ENCODE peak calls at places on chromosomes 16 and 17, in ten cellular contexts. J is dermis blood vessel endothelial cell, K is cardiac muscle cell, F is NCI-H524, B is ecto neural progenitor cell, M is GDM1, V is T-helper 9 cell, Y is stomach, S is amniotic stem cell, Z is neuronal stem cell. C is an unnamed sample.

GRCh38 chr16:31460582-31461002 is 1.3 kb downstream of the ARMC5 start:
- DNase-seq in J (peak; percentile 78), K (peak; percentile 66), F (no peak), B (no peak), M (no peak), V (no peak), Y (no peak), S (peak; percentile 60), Z (no peak), C (no peak)

GRCh38 chr16:11536104-11536866 is 50.4 kb downstream of the LITAF start:
- DNase-seq in J (no peak), K (no peak), F (no peak), B (no peak), M (no peak), V (no peak), Y (no peak), S (no peak), Z (no peak), C (no peak)

GRCh38 chr17:79948406-79948917 is 87.2 kb downstream of the TBC1D16 start:
- DNase-seq in J (no peak), K (no peak), F (no peak), B (peak; percentile 43), M (no peak), V (no peak), Y (no peak), S (no peak), Z (no peak), C (no peak)

GRCh38 chr17:18999911-19000310 is 4.7 kb downstream of the FAM83G start:
- DNase-seq in J (no peak), K (no peak), F (no peak), B (no peak), M (no peak), V (no peak), Y (no peak), S (no peak), Z (no peak), C (no peak)

GRCh38 chr17:81322271-81323082 is 27.4 kb upstream of the SLC38A10 start:
- DNase-seq in J (peak; percentile 43), K (no peak), F (no peak), B (no peak), M (no peak), V (peak; percentile 38), Y (no peak), S (no peak), Z (no peak), C (no peak)

GRCh38 chr16:47506800-47507199 is 45.7 kb downstream of the PHKB start:
- DNase-seq in J (no peak), K (no peak), F (no peak), B (no peak), M (no peak), V (no peak), Y (no peak), S (no peak), Z (no peak), C (no peak)

GRCh38 chr16:57623251-57624043 is 5.0 kb upstream of the ADGRG1 start:
- DNase-seq in J (no peak), K (peak; percentile 96), F (no peak), B (no peak), M (no peak), V (no peak), Y (peak; percentile 78), S (no peak), Z (no peak), C (no peak)

GRCh38 chr16:79429276-79430128 is 171.0 kb downstream of the MAF start:
- DNase-seq in J (no peak), K (no peak), F (no peak), B (no peak), M (no peak), V (no peak), Y (no peak), S (no peak), Z (no peak), C (no peak)

GRCh38 chr17:57697891-57698708 is 47.0 kb downstream of the CCDC182 start:
- DNase-seq in J (no peak), K (no peak), F (no peak), B (no peak), M (no peak), V (no peak), Y (no peak), S (no peak), Z (no peak), C (no peak)

GRCh38 chr17:13209091-13209490 is 191.3 kb upstream of the ELAC2 start:
- DNase-seq in J (no peak), K (peak; percentile 55), F (no peak), B (no peak), M (no peak), V (no peak), Y (no peak), S (no peak), Z (no peak), C (no peak)

GRCh38 chr17:15908378-15908777 is 36.6 kb upstream of the ADORA2B start:
- DNase-seq in J (no peak), K (no peak), F (no peak), B (no peak), M (no peak), V (no peak), Y (no peak), S (no peak), Z (no peak), C (no peak)

GRCh38 chr16:70437582-70438324 is 1.1 kb downstream of the ST3GAL2 start:
- DNase-seq in J (peak; percentile 49), K (peak; percentile 71), F (peak; percentile 57), B (no peak), M (no peak), V (no peak), Y (no peak), S (no peak), Z (no peak), C (no peak)

GRCh38 chr17:7884581-7885356 is 3.8 kb upstream of the CHD3 start:
- DNase-seq in J (peak; percentile 9), K (peak; percentile 21), F (no peak), B (no peak), M (peak; percentile 47), V (peak; percentile 41), Y (peak; percentile 28), S (no peak), Z (no peak), C (peak; percentile 71)

GRCh38 chr17:31517524-31517923 is 126.0 kb downstream of the RAB11FIP4 start:
- DNase-seq in J (peak; percentile 10), K (no peak), F (peak; percentile 49), B (no peak), M (no peak), V (no peak), Y (no peak), S (no peak), Z (no peak), C (no peak)

GRCh38 chr17:59154335-59154720 is 658 bp downstream of the SKA2 start:
- DNase-seq in J (peak; percentile 66), K (peak; percentile 62), F (peak; percentile 71), B (peak; percentile 80), M (peak; percentile 58), V (peak; percentile 5), Y (peak; percentile 37), S (no peak), Z (peak; percentile 48), C (peak; percentile 16)

GRCh38 chr17:18954321-18954720 is 2.4 kb downstream of the SLC5A10 start:
- DNase-seq in J (no peak), K (no peak), F (no peak), B (no peak), M (no peak), V (no peak), Y (no peak), S (no peak), Z (no peak), C (no peak)

GRCh38 chr17:65609749-65610148 is 48.3 kb upstream of the AXIN2 start:
- DNase-seq in J (no peak), K (peak; percentile 91), F (no peak), B (no peak), M (no peak), V (no peak), Y (no peak), S (no peak), Z (no peak), C (no peak)

GRCh38 chr17:66415366-66416206 is 113.2 kb downstream of the PRKCA start:
- DNase-seq in J (no peak), K (no peak), F (peak; percentile 75), B (no peak), M (no peak), V (no peak), Y (peak; percentile 30), S (no peak), Z (no peak), C (no peak)

GRCh38 chr16:81263470-81264200 is 25.1 kb downstream of the BCO1 start:
- DNase-seq in J (peak; percentile 29), K (peak; percentile 78), F (no peak), B (no peak), M (no peak), V (no peak), Y (no peak), S (no peak), Z (no peak), C (no peak)

GRCh38 chr16:23863511-23864422 is 28.0 kb downstream of the PRKCB start:
- DNase-seq in J (no peak), K (no peak), F (no peak), B (no peak), M (no peak), V (no peak), Y (no peak), S (no peak), Z (no peak), C (no peak)

GRCh38 chr17:40284085-40284713 is 3.5 kb upstream of the CDC6 start:
- DNase-seq in J (peak; percentile 74), K (peak; percentile 65), F (no peak), B (no peak), M (no peak), V (no peak), Y (no peak), S (peak; percentile 22), Z (no peak), C (no peak)

GRCh38 chr17:82424001-82424862 is 5.8 kb upstream of the OGFOD3 start:
- DNase-seq in J (peak; percentile 68), K (peak; percentile 60), F (no peak), B (no peak), M (peak; percentile 18), V (peak; percentile 60), Y (peak; percentile 45), S (no peak), Z (peak; percentile 30), C (peak; percentile 69)

GRCh38 chr16:87550510-87550961 is 51.8 kb upstream of the JPH3 start:
- DNase-seq in J (peak; percentile 42), K (no peak), F (no peak), B (peak; percentile 77), M (no peak), V (peak; percentile 63), Y (peak; percentile 63), S (no peak), Z (peak; percentile 33), C (peak; percentile 79)

GRCh38 chr16:4244254-4244812 is 2.5 kb upstream of the SRL start:
- DNase-seq in J (no peak), K (peak; percentile 39), F (peak; percentile 99), B (peak; percentile 68), M (no peak), V (no peak), Y (peak; percentile 62), S (no peak), Z (no peak), C (no peak)

GRCh38 chr16:55376045-55376444 is 52.0 kb downstream of the IRX6 start:
- DNase-seq in J (no peak), K (no peak), F (no peak), B (no peak), M (no peak), V (no peak), Y (no peak), S (no peak), Z (no peak), C (no peak)

GRCh38 chr17:62933986-62934385 is 32.0 kb upstream of the TANC2 start:
- DNase-seq in J (no peak), K (peak; percentile 71), F (peak; percentile 7), B (no peak), M (no peak), V (no peak), Y (no peak), S (no peak), Z (no peak), C (no peak)

GRCh38 chr17:79022507-79022991 is 1.4 kb upstream of the C1QTNF1 start:
- DNase-seq in J (no peak), K (peak; percentile 99), F (no peak), B (no peak), M (no peak), V (no peak), Y (peak; percentile 63), S (no peak), Z (no peak), C (no peak)

GRCh38 chr17:77580956-77581355 is 377.5 kb upstream of the TNRC6C start:
- DNase-seq in J (no peak), K (no peak), F (no peak), B (peak; percentile 33), M (no peak), V (no peak), Y (no peak), S (no peak), Z (no peak), C (no peak)